ENCODE peak calls at places on chromosomes 16 and 17, in seven cellular contexts. N, I, T, Y, E, P and C are unnamed samples.

GRCh38 chr17:22453181-22453580 is 760.9 kb downstream of the KCNJ18 start:
- DNase-seq in N (no peak), I (no peak), T (no peak), Y (no peak), E (no peak), P (no peak), C (no peak)

GRCh38 chr17:75490173-75490743 is 25.1 kb downstream of the CASKIN2 start:
- DNase-seq in N (no peak), I (no peak), T (no peak), Y (no peak), E (no peak), P (no peak), C (no peak)

GRCh38 chr17:49401971-49402491 is 12.7 kb downstream of the PHB1 start:
- DNase-seq in N (no peak), I (no peak), T (no peak), Y (no peak), E (no peak), P (no peak), C (no peak)

GRCh38 chr16:6827931-6828330 is 504.7 kb upstream of the RBFOX1 start:
- DNase-seq in N (no peak), I (no peak), T (no peak), Y (no peak), E (no peak), P (no peak), C (no peak)

GRCh38 chr17:68101992-68102758 is 66.6 kb downstream of the KPNA2 start:
- DNase-seq in N (peak), I (no peak), T (peak), Y (peak), E (peak), P (no peak), C (no peak)

GRCh38 chr16:75486014-75486404 is 9.2 kb downstream of the CHST6 start:
- DNase-seq in N (no peak), I (no peak), T (no peak), Y (no peak), E (no peak), P (no peak), C (no peak)

GRCh38 chr17:38922538-38923291 is 2.7 kb upstream of the LASP1NB start:
- DNase-seq in N (no peak), I (no peak), T (peak), Y (no peak), E (peak), P (no peak), C (no peak)

GRCh38 chr17:79028496-79029326 is 4.7 kb downstream of the C1QTNF1 start:
- DNase-seq in N (no peak), I (no peak), T (peak), Y (no peak), E (no peak), P (no peak), C (no peak)

GRCh38 chr17:76163919-76164318 is 22.9 kb upstream of the FOXJ1 start:
- DNase-seq in N (no peak), I (no peak), T (no peak), Y (no peak), E (no peak), P (no peak), C (no peak)

GRCh38 chr17:79952915-79953314 is 82.8 kb downstream of the TBC1D16 start:
- DNase-seq in N (no peak), I (no peak), T (no peak), Y (no peak), E (peak), P (no peak), C (no peak)